ENCODE peak calls at places on chromosome 14, in eight cellular contexts. Y is head of caudate nucleus; X is stimulated activated CD4-positive, alpha-beta T cell treated with anti-CD3 and anti-CD28 coated beads, Interleukin-2, amount 100 ng/mL, for 48 hours; A is SK-MEL-5; J is brain microvascular endothelial cell; C is left cardiac atrium; U is retina; M is GDM1. N is an unnamed sample.
A peak's percentile ranks its signal among the peaks of the same experiment; 100 is the strongest.

GRCh38 chr14:55746533-55746932 is 166.5 kb downstream of the KTN1 start:
- DNase-seq in U (no peak), J (peak; percentile 14), Y (no peak), M (no peak), C (no peak), A (no peak), X (no peak), N (no peak)

GRCh38 chr14:102922490-102923200 is at the start of gene AMN:
- DNase-seq in X (no peak), U (peak; percentile 21), C (no peak), A (no peak), Y (no peak), M (no peak), J (no peak), N (no peak)

GRCh38 chr14:60164717-60165546 is at the start of gene DHRS7:
- DNase-seq in J (peak; percentile 60), A (peak; percentile 69), C (peak; percentile 88), X (peak; percentile 56), U (peak; percentile 94), Y (peak; percentile 85), M (peak; percentile 79), N (peak; percentile 45)

GRCh38 chr14:25111061-25111601 is 61.2 kb upstream of the STXBP6 start:
- DNase-seq in X (no peak), Y (no peak), U (no peak), C (peak; percentile 25), M (no peak), J (peak; percentile 2), A (peak; percentile 73), N (peak; percentile 91)

GRCh38 chr14:21541413-21542074 is 15.4 kb upstream of the SALL2 start:
- DNase-seq in Y (no peak), J (no peak), M (no peak), C (no peak), A (no peak), U (no peak), X (no peak), N (no peak)

GRCh38 chr14:76152333-76152681 is 585 bp downstream of the GPATCH2L start:
- DNase-seq in J (peak; percentile 91), M (peak; percentile 83), C (peak; percentile 82), A (peak; percentile 69), U (no peak), Y (peak; percentile 33), X (peak; percentile 60), N (peak; percentile 51)

GRCh38 chr14:62138593-62138992 is 376.4 kb downstream of the SNAPC1 start:
- DNase-seq in X (no peak), A (no peak), Y (no peak), C (no peak), U (no peak), M (no peak), J (no peak), N (no peak)

GRCh38 chr14:94390372-94391086 is 2.1 kb upstream of the SERPINA1 start:
- DNase-seq in A (no peak), Y (peak; percentile 35), C (peak; percentile 55), M (no peak), X (no peak), U (no peak), J (no peak), N (no peak)

GRCh38 chr14:42930058-42930457 is 1323.4 kb downstream of the LRFN5 start:
- DNase-seq in U (peak; percentile 26), J (no peak), X (no peak), C (no peak), A (peak; percentile 5), M (no peak), Y (no peak), N (no peak)

GRCh38 chr14:73634333-73634833 is 10.4 kb upstream of the DNAL1 start:
- DNase-seq in A (no peak), X (no peak), M (no peak), J (no peak), Y (peak; percentile 33), U (peak; percentile 72), C (no peak), N (no peak)